ENCODE peak calls at places on chromosomes 3 and 15, in six cellular contexts. V, S, R, Y, N and Z are unnamed samples. For H3K4me1, the result is how much of the 10 kb centered on the place peaks cover.

GRCh38 chr15:70358871-70359647 is 261.3 kb upstream of the TLE3 start:
- DNase-seq in R (no peak), V (no peak), Y (no peak), S (no peak), N (no peak), Z (no peak)

GRCh38 chr3:17941766-17942165 is 199.3 kb upstream of the TBC1D5 start:
- DNase-seq in N (no peak), Y (no peak), R (no peak), S (no peak), V (no peak), Z (no peak)

GRCh38 chr15:77634266-77634962 is 1.7 kb upstream of the LINGO1 start:
- DNase-seq in R (peak), Y (peak), S (peak), N (peak), V (peak), Z (peak)

GRCh38 chr3:194140520-194141414 is 4.8 kb downstream of the HES1 start:
- DNase-seq in V (no peak), R (peak), S (peak), Y (peak), N (peak), Z (no peak)

GRCh38 chr15:101596633-101597032 is 55.5 kb downstream of the TM2D3 start:
- DNase-seq in R (no peak), Y (no peak), S (no peak), V (no peak), N (no peak), Z (no peak)

GRCh38 chr3:24428470-24428869 is 66.2 kb downstream of the THRB start:
- DNase-seq in R (no peak), V (no peak), N (no peak), Y (no peak), S (no peak), Z (no peak)

GRCh38 chr3:66469220-66469640 is 31.6 kb downstream of the LRIG1 start:
- DNase-seq in N (no peak), V (no peak), S (no peak), Y (no peak), R (no peak), Z (no peak)

GRCh38 chr3:112233083-112233482 is 60.9 kb downstream of the SLC9C1 start:
- DNase-seq in Y (no peak), S (no peak), R (no peak), N (no peak), V (no peak), Z (no peak)

GRCh38 chr3:6861331-6861988 is 545 bp downstream of the GRM7 start:
- DNase-seq in Y (no peak), R (peak), N (no peak), S (no peak), V (no peak), Z (no peak)

GRCh38 chr3:197501879-197502620 is 53.7 kb downstream of the BDH1 start:
- DNase-seq in S (peak), Y (peak), V (no peak), N (peak), R (no peak), Z (no peak)

GRCh38 chr3:49803464-49804140 is 541 bp downstream of the INKA1 start:
- DNase-seq in R (peak), N (no peak), Y (no peak), S (peak), V (no peak), Z (peak)

GRCh38 chr3:161372321-161373260 is 1.3 kb upstream of the SPTSSB start:
- DNase-seq in V (peak), R (peak), N (peak), S (peak), Y (peak), Z (no peak)

DNA sequence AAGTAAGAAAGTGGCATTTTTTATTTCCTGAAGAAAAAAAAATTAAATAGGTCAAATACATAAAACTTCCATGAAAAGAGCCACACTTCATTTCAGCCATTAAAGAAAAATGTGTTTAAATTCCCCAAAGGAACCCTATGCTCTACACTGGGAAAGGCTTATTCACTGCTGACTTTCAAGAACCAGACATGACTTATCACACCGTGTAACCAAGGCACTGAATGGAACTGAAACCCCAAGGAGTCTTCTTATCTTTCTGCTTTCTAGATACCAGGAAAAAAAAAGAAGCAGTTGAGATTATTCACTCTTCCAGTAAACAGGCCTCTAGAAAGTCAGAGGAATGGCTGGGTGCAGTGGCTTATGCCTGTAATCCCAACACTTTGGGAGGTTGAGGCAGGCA is 44.4 kb downstream of the OSBPL10 start:
- DNase-seq in Y (no peak), R (peak), S (no peak), V (no peak), N (no peak), Z (no peak)
- H3K4me1 ChIP-seq in Y (under half), R (under half), S (under half), V (under half), N (under half), Z (under half)

GRCh38 chr15:33086500-33087141 is 107.9 kb downstream of the FMN1 start:
- DNase-seq in S (no peak), Y (no peak), V (peak), N (no peak), R (peak), Z (no peak)
- H3K4me1 ChIP-seq in S (under half), Y (under half), V (under half), N (under half), R (under half), Z (under half)

DNA sequence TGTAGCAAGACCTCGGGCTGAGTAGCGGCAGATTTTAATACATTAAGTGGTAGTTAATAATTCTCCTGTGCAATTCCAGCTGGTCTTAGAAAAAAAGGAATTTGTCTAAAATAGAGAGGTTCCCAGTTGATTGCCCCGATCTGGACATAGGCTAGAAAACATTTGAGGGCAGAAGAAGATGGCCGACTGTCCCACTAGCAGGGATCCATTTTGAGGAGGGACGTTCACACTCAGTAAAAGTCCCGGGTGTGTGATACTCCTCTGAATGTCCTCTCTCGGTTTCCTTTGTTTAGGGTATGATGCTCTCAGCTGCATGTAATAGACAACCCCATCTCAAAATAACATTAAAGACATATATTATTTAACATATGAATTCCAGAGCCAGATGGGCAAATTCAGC is 77.9 kb upstream of the OXTR start:
- DNase-seq in V (no peak), Y (no peak), N (no peak), S (no peak), R (no peak), Z (no peak)
- H3K4me1 ChIP-seq in V (under half), Y (under half), N (under half), S (under half), R (under half), Z (under half)

DNA sequence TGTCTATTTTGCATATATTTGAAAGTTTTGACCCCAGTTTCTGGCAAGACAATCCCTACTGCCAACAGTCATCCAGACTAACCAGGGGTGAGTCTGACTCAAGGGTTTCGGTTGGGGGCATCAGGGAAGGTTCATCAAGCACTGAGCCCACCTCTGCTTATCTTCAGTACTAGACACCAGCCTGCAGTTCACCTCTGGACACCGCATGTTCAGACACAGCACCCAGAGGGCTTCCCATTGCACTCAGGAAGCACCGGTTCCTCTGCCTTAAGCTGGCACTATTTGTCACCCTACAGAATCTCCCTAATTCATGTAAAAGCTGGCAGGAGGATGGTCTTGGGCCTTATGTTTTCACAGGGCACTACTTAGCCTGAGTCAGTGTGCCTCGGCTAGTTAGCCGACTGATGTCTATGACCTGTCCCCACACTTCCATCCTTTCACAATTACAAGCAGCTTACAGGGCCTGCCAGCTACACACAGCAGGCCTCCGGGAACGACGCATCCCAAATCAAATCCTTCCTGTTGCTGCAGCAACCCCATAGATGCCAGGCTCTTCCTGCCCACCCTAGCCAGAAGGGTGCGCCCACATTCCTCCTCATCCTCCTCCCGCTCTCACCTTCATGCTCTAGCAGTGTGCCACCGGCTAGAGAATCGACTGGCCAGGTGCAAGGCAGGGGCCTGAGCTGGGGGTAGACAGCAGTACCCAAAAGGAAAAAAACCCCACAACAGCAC is 52.5 kb downstream of the SH3BP5 start:
- DNase-seq in S (no peak), V (no peak), R (no peak), N (no peak), Y (no peak), Z (no peak)
- H3K4me1 ChIP-seq in S (under half), V (under half), R (under half), N (under half), Y (under half), Z (under half)

GRCh38 chr15:83657549-83657948 is 3.6 kb downstream of the ADAMTSL3 start:
- DNase-seq in S (no peak), Y (no peak), N (no peak), V (peak), R (no peak), Z (no peak)
- H3K4me1 ChIP-seq in S (under half), Y (half or more), N (under half), V (under half), R (under half), Z (under half)

GRCh38 chr15:83015361-83015760 is 3.9 kb upstream of the C15orf40 start:
- DNase-seq in N (no peak), Y (no peak), V (no peak), S (no peak), R (no peak), Z (no peak)
- H3K4me1 ChIP-seq in N (under half), Y (under half), V (under half), S (under half), R (under half), Z (under half)

DNA sequence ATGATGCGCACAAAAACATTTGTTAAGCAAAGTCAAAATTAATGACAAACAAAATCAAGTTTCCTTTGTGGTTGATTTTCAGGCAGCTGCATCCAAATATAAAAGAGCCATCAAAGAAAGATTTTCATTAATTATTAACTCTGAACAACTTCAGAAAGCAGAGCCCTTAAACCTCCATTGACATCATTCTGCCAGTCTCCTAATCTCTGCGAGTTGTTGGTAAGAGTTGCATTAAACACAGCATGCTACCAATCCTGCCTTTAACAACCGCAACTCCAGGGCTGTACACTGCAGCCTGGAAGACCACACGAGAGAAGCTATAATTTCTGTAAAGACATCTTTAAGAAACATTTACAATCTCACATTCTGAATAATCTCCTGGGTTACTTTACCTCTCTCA is 204.6 kb downstream of the NR2F2 start:
- DNase-seq in R (no peak), S (no peak), V (no peak), N (no peak), Y (no peak), Z (no peak)
- H3K4me1 ChIP-seq in R (under half), S (under half), V (under half), N (under half), Y (under half), Z (under half)

DNA sequence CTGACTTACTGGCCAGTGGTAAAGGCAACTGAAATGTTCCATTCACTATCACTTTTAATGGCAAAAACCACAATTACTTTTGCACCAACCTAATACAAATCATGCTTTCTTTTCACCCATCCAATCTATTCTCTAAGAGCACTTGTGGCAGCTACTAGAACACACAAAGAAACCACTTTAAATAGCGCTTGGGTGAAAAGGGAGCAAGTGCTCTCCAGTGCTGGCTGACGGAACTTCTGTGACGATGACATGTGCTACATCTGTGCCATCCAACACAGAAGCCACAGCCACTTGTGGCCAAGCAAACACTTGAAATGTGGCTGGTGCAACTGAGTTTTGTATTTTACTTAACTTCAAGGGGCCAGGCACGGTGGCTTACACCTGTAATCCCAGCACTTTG is 18.9 kb downstream of the SH3BP5 start:
- DNase-seq in R (no peak), V (no peak), N (no peak), Y (no peak), S (no peak), Z (no peak)
- H3K4me1 ChIP-seq in R (under half), V (under half), N (under half), Y (under half), S (under half), Z (under half)

DNA sequence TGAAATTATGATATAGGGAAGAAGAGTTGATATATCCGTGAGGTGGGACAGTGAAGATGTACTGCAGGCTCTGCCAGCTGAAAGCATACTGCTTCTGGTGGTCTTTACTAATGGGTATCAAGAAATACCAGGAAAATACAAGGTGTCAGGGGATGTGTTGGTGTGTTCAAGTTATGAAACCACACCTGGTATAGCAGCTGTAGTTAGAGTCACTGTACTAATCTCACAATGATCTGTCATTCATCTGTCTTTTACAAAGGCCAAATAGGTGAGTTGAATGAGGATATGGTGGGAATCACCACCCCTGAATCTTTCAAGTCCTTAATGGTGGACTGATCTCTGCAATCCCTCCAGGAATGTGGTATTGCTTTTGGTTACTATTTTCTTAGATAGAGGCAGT is 152.7 kb downstream of the NFKBIZ start:
- DNase-seq in R (no peak), Y (no peak), V (no peak), S (no peak), N (no peak), Z (no peak)
- H3K4me1 ChIP-seq in R (under half), Y (under half), V (under half), S (under half), N (under half), Z (under half)

GRCh38 chr15:52289629-52290081 is 5.9 kb downstream of the MYO5C start:
- DNase-seq in V (no peak), R (no peak), S (peak), Y (peak), N (no peak), Z (no peak)
- H3K4me1 ChIP-seq in V (under half), R (under half), S (under half), Y (under half), N (under half), Z (under half)